ENCODE peak calls at places on chromosomes 11 and 22, in eight cellular contexts. N is GM23248; X is gastrocnemius medialis; F is IMR-90; L is body of pancreas; C is CD4-positive, CD25-positive, alpha-beta regulatory T cell; D is Peyer's patch; Y is spleen. J is an unnamed sample. For H3K27me3, H3K36me3 and H3K9me3, the result is how much of the 10 kb centered on the place peaks cover.

GRCh38 chr11:115665345-115665901 is 161.2 kb upstream of the CADM1 start:
- DNase-seq in Y (no peak), L (no peak), D (no peak), F (no peak), C (no peak), X (no peak), N (no peak), J (no peak)

GRCh38 chr22:49026476-49027121 is 801.1 kb downstream of the BRD1 start:
- DNase-seq in L (no peak), F (no peak), C (no peak), N (no peak), X (no peak), D (no peak), Y (peak), J (no peak)

GRCh38 chr22:38504731-38505594 is 1.1 kb downstream of the DDX17 start:
- DNase-seq in D (peak), C (peak), L (peak), X (peak), Y (peak), N (peak), F (peak), J (peak)

GRCh38 chr11:16737860-16738197 is 618 bp upstream of the C11orf58 start:
- DNase-seq in D (peak), Y (no peak), F (peak), C (no peak), N (no peak), L (no peak), X (no peak), J (no peak)

GRCh38 chr11:107998761-107999160 is 9.9 kb upstream of the CUL5 start:
- DNase-seq in D (no peak), N (no peak), F (no peak), C (no peak), X (no peak), Y (no peak), L (no peak), J (no peak)

GRCh38 chr11:88597387-88597786 is 259.9 kb upstream of the CTSC start:
- DNase-seq in D (no peak), N (no peak), X (no peak), C (no peak), L (no peak), F (no peak), Y (no peak), J (no peak)

GRCh38 chr11:17769218-17769617 is 34.6 kb downstream of the KCNC1 start:
- DNase-seq in X (no peak), N (no peak), L (no peak), F (no peak), D (no peak), Y (no peak), C (no peak), J (no peak)

GRCh38 chr11:62444271-62444833 is 25.5 kb downstream of the SCGB1A1 start:
- DNase-seq in F (peak), Y (peak), D (peak), X (peak), N (peak), C (no peak), L (peak), J (peak)

GRCh38 chr11:69010964-69011623 is 2.0 kb downstream of the MRGPRF start:
- DNase-seq in Y (peak), L (peak), D (no peak), C (no peak), X (peak), F (peak), N (peak), J (peak)

GRCh38 chr11:69199583-69200295 is 44.0 kb downstream of the SMIM38 start:
- DNase-seq in Y (no peak), D (no peak), C (no peak), F (no peak), X (no peak), L (no peak), N (no peak), J (peak)

DNA sequence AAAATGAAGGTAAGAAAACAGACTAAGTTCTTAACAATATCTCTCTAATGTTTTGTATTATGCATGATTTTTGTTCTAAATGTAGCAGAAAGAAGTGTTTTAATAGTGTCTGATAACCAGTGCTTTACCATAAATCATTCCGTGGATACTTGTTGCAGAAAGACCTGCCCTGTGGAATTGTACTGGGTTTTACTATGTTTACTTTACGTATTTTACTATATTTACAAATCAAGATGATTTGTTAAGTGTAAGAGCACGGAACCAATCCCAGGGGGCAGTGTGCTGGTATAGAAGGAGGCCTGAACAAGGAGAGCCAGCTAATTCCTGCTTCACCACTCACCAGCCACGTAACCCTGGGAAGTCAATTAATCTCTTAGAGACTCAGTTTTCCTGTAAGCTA is 1.4 kb downstream of the HTR3B start:
- DNase-seq in N (peak), L (peak), D (no peak), Y (no peak), F (peak), X (no peak), C (no peak), J (no peak)
- H3K27me3 ChIP-seq in N (half or more), L (under half), D (under half), Y (under half), F (under half), X (under half), C (under half), J (under half)

GRCh38 chr22:44003016-44003775 is 20.9 kb upstream of the PARVB start:
- DNase-seq in C (no peak), F (no peak), N (no peak), Y (no peak), D (no peak), L (no peak), X (no peak), J (peak)

GRCh38 chr22:43998865-43999264 is 25.2 kb upstream of the PARVB start:
- DNase-seq in C (no peak), F (no peak), L (no peak), D (no peak), N (no peak), Y (no peak), X (peak), J (peak)

GRCh38 chr22:43999378-43999777 is 24.7 kb upstream of the PARVB start:
- DNase-seq in C (no peak), F (no peak), X (no peak), L (no peak), D (no peak), N (no peak), Y (no peak), J (no peak)

GRCh38 chr22:44002324-44002723 is 21.8 kb upstream of the PARVB start:
- DNase-seq in X (no peak), D (no peak), L (no peak), N (no peak), F (no peak), Y (no peak), C (no peak), J (peak)

DNA sequence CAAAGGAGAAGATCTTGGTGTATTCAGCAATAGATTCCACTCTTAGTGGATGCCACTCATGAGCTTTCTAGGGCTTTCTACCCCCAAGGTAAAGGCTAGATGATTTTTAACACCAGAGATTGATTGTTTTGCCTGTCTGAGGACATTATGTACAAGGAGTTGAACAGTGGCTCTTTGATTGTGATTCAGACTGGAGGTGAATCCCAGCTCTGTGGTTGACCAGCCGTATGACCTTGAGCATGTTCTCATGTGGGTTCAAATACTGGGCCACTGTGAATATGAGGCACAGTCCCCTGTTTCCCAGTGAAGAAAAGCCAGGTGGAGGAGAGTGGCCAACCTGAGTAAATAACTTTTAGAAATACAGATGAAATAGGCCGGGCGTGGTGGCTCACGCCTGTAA is 24.0 kb upstream of the PARVB start:
- DNase-seq in D (no peak), F (no peak), N (no peak), C (no peak), Y (no peak), L (no peak), X (no peak), J (peak)
- H3K36me3 ChIP-seq in D (under half), F (under half), N (under half), C (under half), Y (under half), L (under half), X (under half), J (under half)

GRCh38 chr11:95242990-95243590 is 12.1 kb upstream of the SESN3 start:
- DNase-seq in N (no peak), C (no peak), F (no peak), D (no peak), L (no peak), X (no peak), Y (no peak), J (no peak)
- H3K9me3 ChIP-seq in N (under half), C (under half), F (under half), D (under half), L (under half), X (under half), Y (under half), J (under half)

GRCh38 chr22:32919629-32920028 is 118.1 kb downstream of the TIMP3 start:
- DNase-seq in F (no peak), X (no peak), N (no peak), D (no peak), C (no peak), L (no peak), Y (no peak), J (no peak)
- H3K27me3 ChIP-seq in F (under half), X (under half), N (half or more), D (under half), C (under half), L (under half), Y (under half), J (under half)

DNA sequence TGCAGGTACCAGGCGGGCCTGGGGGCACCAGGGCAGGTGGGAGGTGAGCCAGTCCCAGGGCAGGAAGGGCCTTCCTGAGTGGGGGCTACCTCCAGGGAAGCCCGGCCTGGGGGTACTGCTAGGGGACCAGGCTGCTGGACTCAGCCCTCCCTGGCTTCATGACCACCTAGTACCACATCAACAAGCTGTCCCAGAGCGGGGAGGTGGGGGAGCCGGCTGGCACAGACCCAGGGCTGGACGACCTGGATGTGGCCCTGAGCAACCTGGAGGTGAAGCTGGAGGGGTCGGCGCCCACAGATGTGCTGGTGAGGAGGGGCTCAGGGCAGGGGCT is 6.7 kb downstream of the TRPT1 start:
- DNase-seq in C (no peak), L (no peak), X (no peak), Y (no peak), F (no peak), D (no peak), N (no peak), J (peak)
- H3K36me3 ChIP-seq in C (half or more), L (under half), X (under half), Y (under half), F (under half), D (under half), N (under half), J (under half)

GRCh38 chr22:22454997-22455396 is 53.5 kb downstream of the ZNF280B start:
- DNase-seq in F (no peak), Y (no peak), L (no peak), D (no peak), C (no peak), X (no peak), N (no peak), J (no peak)
- H3K9me3 ChIP-seq in F (under half), Y (under half), L (under half), D (under half), C (under half), X (under half), N (under half), J (under half)

DNA sequence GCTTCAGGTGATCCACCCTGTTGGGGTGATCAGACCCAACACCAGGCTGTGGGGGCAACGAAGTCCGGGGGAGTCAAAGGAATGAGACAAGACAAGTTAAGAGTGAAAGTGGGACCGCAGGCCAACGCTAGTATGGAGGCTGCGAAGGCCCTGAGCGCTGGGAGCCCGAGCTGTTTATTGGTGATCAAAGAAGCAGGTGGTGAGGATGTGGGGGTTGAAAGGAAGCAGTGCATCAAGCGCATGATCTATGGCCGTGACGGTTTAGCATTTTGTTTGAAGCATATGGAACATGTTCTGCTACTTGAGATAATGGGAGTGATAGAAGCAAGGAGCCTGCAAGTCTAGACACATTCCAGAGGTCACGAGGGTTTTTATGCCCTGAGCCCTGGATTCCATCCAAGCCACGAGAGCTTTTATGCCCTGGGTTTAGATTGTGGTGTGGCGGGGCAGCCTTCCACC is 49.5 kb downstream of the MCHR1 start:
- DNase-seq in Y (peak), L (no peak), N (no peak), X (no peak), D (peak), C (peak), F (no peak), J (no peak)
- H3K27me3 ChIP-seq in Y (under half), L (under half), N (under half), X (under half), D (under half), C (under half), F (under half), J (under half)

GRCh38 chr11:102398297-102398696 is 51.3 kb downstream of the BIRC2 start:
- DNase-seq in Y (no peak), N (no peak), X (no peak), D (no peak), C (no peak), F (no peak), L (no peak), J (no peak)

GRCh38 chr11:102399189-102399588 is 52.2 kb downstream of the BIRC2 start:
- DNase-seq in D (no peak), C (no peak), L (no peak), Y (no peak), N (no peak), X (no peak), F (no peak), J (no peak)

GRCh38 chr11:102393272-102393730 is 46.3 kb downstream of the BIRC2 start:
- DNase-seq in L (no peak), C (no peak), N (no peak), F (no peak), X (no peak), Y (no peak), D (no peak), J (no peak)

GRCh38 chr11:102396708-102397563 is 49.9 kb downstream of the BIRC2 start:
- DNase-seq in N (peak), C (no peak), F (peak), D (no peak), Y (no peak), L (no peak), X (no peak), J (no peak)

DNA sequence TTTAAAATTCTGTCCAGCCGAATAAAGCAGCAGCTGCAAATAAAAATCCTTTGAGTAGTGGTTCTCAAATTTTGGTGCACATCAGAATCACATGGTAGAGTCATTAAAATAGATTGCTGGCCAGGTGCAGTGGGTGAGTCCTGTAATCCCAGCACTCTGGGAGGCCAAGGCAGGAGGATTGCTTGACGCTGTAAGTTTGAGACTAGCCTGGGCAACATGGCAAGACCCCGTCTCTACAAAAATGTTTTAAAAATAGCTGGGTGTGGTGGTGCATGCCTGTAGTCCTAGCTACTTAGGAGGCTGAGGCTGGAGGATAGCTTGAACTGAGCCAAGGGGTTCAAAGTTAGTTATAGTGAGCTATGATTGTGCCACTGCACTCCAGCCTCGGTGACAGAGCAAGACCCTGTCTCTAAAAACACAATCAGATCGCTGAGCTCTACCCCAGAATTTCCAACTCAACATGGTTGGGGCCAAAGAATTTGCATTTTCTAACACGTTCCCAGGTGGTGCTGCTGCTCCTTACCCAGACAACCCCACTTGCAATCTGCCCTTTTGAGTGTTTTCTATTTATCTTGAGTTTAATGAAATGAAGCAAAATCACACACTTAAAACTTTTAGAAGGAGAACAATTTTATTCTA is 48.8 kb downstream of the BIRC2 start:
- DNase-seq in L (no peak), Y (no peak), F (no peak), N (no peak), D (no peak), X (no peak), C (no peak), J (no peak)
- H3K36me3 ChIP-seq in L (under half), Y (under half), F (under half), N (under half), D (under half), X (under half), C (half or more), J (half or more)

DNA sequence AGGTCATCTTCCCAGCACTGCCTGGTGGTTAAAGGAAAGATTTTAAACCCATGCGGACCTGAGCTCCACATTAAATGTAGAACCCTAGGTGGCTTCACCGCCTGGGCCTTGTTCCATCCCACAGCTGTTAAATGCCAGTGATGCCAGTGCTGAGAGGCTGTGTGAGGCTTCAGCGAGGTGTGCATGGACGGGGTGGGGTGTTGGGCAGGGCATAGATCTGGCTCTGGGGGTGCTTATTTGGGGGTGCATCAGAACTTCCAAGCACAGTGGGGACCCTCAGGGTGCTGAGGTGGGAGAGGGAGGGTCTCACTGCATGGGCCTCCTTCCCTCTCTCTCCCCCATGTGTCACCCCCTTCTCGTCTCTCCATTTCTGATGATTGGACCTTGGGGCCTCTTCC is 90.1 kb upstream of the B3GAT1 start:
- DNase-seq in Y (no peak), L (no peak), N (no peak), F (no peak), C (no peak), D (peak), X (no peak), J (no peak)
- H3K9me3 ChIP-seq in Y (under half), L (under half), N (under half), F (half or more), C (under half), D (under half), X (under half), J (under half)